ENCODE peak calls at places on chromosomes 12 and 14, in eight cellular contexts. E is stomach; U is GM12865; W is transverse colon; P is Peyer's patch; T is psoas muscle; K is CD8-positive, alpha-beta T cell; V is neural progenitor cell. D is an unnamed sample.

GRCh38 chr12:100279612-100280244 is 12.8 kb downstream of the SCYL2 start:
- DNase-seq in E (no peak), U (no peak), W (no peak), P (no peak), T (no peak), K (no peak), V (peak; percentile 30), D (no peak)

GRCh38 chr12:60335765-60336164 is 739.9 kb downstream of the SLC16A7 start:
- DNase-seq in E (no peak), U (no peak), W (no peak), P (no peak), T (no peak), K (no peak), V (no peak), D (peak; percentile 50)

GRCh38 chr12:28568083-28568482 is 377.8 kb downstream of the CCDC91 start:
- DNase-seq in E (peak; percentile 27), U (no peak), W (peak; percentile 14), P (no peak), T (peak; percentile 33), K (no peak), V (no peak), D (peak; percentile 83)

GRCh38 chr14:89853976-89854693 is 100.4 kb downstream of the EFCAB11 start:
- DNase-seq in E (no peak), U (no peak), W (no peak), P (no peak), T (no peak), K (no peak), V (no peak), D (no peak)

GRCh38 chr12:60501124-60501729 is 905.4 kb downstream of the SLC16A7 start:
- DNase-seq in E (no peak), U (no peak), W (no peak), P (no peak), T (no peak), K (no peak), V (peak; percentile 25), D (peak; percentile 61)

GRCh38 chr14:91805659-91806058 is 61.7 kb downstream of the TC2N start:
- DNase-seq in E (no peak), U (no peak), W (no peak), P (no peak), T (no peak), K (no peak), V (no peak), D (no peak)

GRCh38 chr14:76050797-76051392 is 65.3 kb downstream of the IFT43 start:
- DNase-seq in E (peak; percentile 33), U (peak; percentile 69), W (peak; percentile 40), P (peak; percentile 28), T (no peak), K (peak; percentile 67), V (peak; percentile 71), D (peak; percentile 67)

GRCh38 chr12:106114084-106115068 is 24.4 kb downstream of the NUAK1 start:
- DNase-seq in E (no peak), U (no peak), W (no peak), P (no peak), T (no peak), K (no peak), V (no peak), D (no peak)

GRCh38 chr14:90445011-90445410 is 48.2 kb downstream of the CALM1 start:
- DNase-seq in E (no peak), U (no peak), W (no peak), P (no peak), T (no peak), K (no peak), V (no peak), D (no peak)

GRCh38 chr12:25257590-25258324 is 7.0 kb upstream of the KRAS start:
- DNase-seq in E (no peak), U (no peak), W (no peak), P (no peak), T (no peak), K (no peak), V (no peak), D (no peak)

GRCh38 chr12:98439471-98440164 is 75.8 kb upstream of the TMPO start:
- DNase-seq in E (no peak), U (no peak), W (no peak), P (no peak), T (no peak), K (no peak), V (no peak), D (peak; percentile 15)

GRCh38 chr12:76123301-76124212 is 39.1 kb upstream of the NAP1L1 start:
- DNase-seq in E (no peak), U (no peak), W (no peak), P (no peak), T (no peak), K (no peak), V (peak; percentile 11), D (peak; percentile 52)

GRCh38 chr14:56598519-56598918 is 18.9 kb downstream of the TMEM260 start:
- DNase-seq in E (no peak), U (no peak), W (no peak), P (no peak), T (no peak), K (no peak), V (no peak), D (no peak)

GRCh38 chr12:114683709-114684097 is 272 bp downstream of the TBX3 start:
- DNase-seq in E (no peak), U (no peak), W (no peak), P (no peak), T (no peak), K (no peak), V (no peak), D (no peak)

DNA sequence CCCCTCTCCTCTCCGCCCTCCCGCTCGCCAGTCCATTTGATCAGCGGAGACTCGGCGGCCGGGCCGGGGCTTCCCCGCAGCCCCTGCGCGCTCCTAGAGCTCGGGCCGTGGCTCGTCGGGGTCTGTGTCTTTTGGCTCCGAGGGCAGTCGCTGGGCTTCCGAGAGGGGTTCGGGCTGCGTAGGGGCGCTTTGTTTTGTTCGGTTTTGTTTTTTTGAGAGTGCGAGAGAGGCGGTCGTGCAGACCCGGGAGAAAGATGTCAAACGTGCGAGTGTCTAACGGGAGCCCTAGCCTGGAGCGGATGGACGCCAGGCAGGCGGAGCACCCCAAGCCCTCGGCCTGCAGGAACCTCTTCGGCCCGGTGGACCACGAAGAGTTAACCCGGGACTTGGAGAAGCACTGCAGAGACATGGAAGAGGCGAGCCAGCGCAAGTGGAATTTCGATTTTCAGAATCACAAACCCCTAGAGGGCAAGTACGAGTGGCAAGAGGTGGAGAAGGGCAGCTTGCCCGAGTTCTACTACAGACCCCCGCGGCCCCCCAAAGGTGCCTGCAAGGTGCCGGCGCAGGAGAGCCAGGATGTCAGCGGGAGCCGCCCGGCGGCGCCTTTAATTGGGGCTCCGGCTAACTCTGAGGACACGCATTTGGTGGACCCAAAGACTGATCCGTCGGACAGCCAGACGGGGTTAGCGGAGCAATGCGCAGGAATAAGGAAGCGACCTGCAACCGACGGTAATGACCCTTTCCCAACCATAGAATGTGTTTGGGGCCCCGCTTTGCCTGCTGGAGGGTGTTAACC is 616 bp downstream of the CDKN1B start:
- DNase-seq in E (no peak), U (no peak), W (peak; percentile 33), P (peak; percentile 33), T (peak; percentile 46), K (peak; percentile 71), V (peak; percentile 57), D (peak; percentile 22)
- TF ChIP-seq CTCF in E (no peak), U (no peak), W (no peak), P (no peak), T (no peak), K (no peak), V (no peak), D (no peak)

GRCh38 chr12:4025420-4026358 is 152.5 kb upstream of the PARP11 start:
- DNase-seq in E (no peak), U (no peak), W (no peak), P (no peak), T (no peak), K (no peak), V (peak; percentile 66), D (no peak)

GRCh38 chr12:4026476-4026875 is 153.3 kb upstream of the PARP11 start:
- DNase-seq in E (no peak), U (no peak), W (no peak), P (no peak), T (no peak), K (no peak), V (no peak), D (no peak)

GRCh38 chr12:4024701-4025419 is 151.7 kb upstream of the PARP11 start:
- DNase-seq in E (no peak), U (no peak), W (no peak), P (no peak), T (no peak), K (no peak), V (peak; percentile 42), D (no peak)

GRCh38 chr12:4030938-4031702 is 157.9 kb upstream of the PARP11 start:
- DNase-seq in E (peak; percentile 86), U (no peak), W (peak; percentile 92), P (peak; percentile 68), T (peak; percentile 91), K (peak; percentile 85), V (peak; percentile 98), D (peak; percentile 97)

GRCh38 chr12:4027412-4027811 is 154.2 kb upstream of the PARP11 start:
- DNase-seq in E (no peak), U (no peak), W (no peak), P (peak; percentile 44), T (no peak), K (peak; percentile 74), V (no peak), D (no peak)
- H3K4me3 ChIP-seq in E (no peak overlapping the region), U (no peak overlapping the region), W (no peak overlapping the region), P (no peak overlapping the region), T (no peak overlapping the region), K (peak overlapping the region; percentile 32), V (no peak overlapping the region), D (no peak overlapping the region)

DNA sequence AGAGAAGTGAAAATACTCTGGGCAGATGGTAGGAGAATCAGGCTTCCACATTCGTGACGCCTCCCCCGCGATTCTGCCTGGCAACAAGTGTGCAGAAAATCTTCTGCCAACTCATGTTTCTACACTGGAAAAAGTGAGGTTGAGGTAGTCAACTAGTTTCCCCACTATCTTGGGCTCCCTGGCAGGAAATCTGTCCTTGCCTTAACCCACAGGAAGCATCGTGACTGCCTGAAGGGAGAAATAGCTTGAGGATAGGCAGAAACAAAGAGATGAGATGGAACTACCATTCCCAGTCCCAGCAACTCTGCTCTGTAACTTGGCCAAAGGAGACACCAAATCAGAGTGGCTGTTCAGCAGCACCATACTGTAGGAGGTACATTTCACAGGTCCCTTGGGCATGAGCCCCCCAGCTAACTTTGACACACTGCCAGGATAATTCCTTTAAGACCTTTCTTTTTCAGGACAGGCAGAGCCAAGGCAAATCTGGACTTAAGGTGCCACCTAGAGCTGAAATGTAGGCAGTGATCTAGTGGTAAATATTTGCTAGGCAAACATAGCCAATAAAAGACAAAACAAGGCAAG is 205.0 kb downstream of the PTPRO start:
- DNase-seq in E (peak; percentile 32), U (no peak), W (peak; percentile 36), P (no peak), T (peak; percentile 28), K (no peak), V (peak; percentile 45), D (no peak)
- TF ChIP-seq CTCF in E (no peak), U (peak; percentile 16), W (no peak), P (no peak), T (no peak), K (no peak), V (peak; percentile 58), D (peak; percentile 19)

DNA sequence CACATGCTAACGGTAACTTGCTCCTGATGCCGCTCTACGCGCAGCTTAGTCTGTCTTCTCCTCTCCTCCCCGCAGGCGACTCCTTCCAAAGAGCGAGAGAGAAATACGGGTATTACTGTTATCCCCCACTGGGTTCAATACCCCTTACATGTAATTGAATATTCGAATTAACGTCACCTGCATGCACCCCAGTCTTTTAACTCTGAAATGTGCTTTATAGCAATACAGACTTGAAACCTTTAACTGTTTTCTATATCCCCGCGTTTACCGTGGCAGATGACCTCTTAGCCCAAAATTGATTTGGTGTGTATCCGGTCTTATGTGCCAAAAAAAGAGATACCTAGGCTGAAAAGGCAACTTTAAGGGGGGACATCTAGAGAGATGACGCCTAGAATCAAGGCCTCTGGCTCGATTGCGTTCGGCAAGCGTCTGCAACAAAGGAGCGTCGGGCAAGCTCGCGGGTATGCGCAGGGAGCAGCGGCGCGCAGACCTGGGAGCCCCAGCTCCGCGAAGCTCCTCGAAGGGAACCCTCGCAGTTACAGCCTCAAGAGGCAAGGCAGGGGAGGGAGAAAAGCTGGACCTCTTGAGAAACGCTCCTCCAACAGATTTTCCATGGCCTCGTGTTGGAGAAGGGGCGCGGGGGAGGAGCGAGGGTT is 6.8 kb upstream of the FOXG1 start:
- DNase-seq in E (no peak), U (no peak), W (no peak), P (no peak), T (no peak), K (no peak), V (peak; percentile 76), D (no peak)
- H3K4me3 ChIP-seq in E (no peak overlapping the region), U (no peak overlapping the region), W (no peak overlapping the region), P (no peak overlapping the region), T (no peak overlapping the region), K (no peak overlapping the region), V (peak overlapping the region; percentile 23), D (no peak overlapping the region)